ENCODE peak calls at places on chromosomes 2 and 18, in ten cellular contexts. T is sigmoid colon; D is fibroblast of lung; A is HCT116; E is heart left ventricle; G is CD4-positive, alpha-beta T cell; H is mammary epithelial cell; U is DND-41; P is fibroblast of pulmonary artery; O is A549. X is an unnamed sample.

GRCh38 chr18:35050638-35051287 is 9.6 kb downstream of the MAPRE2 start:
- DNase-seq in T (no peak), D (peak), A (no peak), E (peak), G (no peak), H (no peak), U (no peak), P (peak), O (no peak), X (peak)

GRCh38 chr2:111162718-111163331 is 42.1 kb downstream of the BCL2L11 start:
- DNase-seq in T (no peak), D (no peak), A (no peak), E (no peak), G (no peak), H (no peak), U (no peak), P (peak), O (no peak), X (peak)

GRCh38 chr2:36380624-36381481 is 25.3 kb downstream of the CRIM1 start:
- DNase-seq in T (no peak), D (peak), A (no peak), E (peak), G (no peak), H (no peak), U (no peak), P (peak), O (peak), X (no peak)

GRCh38 chr2:181143790-181144300 is 163.4 kb downstream of the UBE2E3 start:
- DNase-seq in T (no peak), D (no peak), A (no peak), E (no peak), G (no peak), H (no peak), U (peak), P (no peak), O (no peak), X (no peak)

GRCh38 chr2:1053781-1054180 is 103.1 kb downstream of the SNTG2 start:
- DNase-seq in T (no peak), D (no peak), A (no peak), E (no peak), G (no peak), H (no peak), U (no peak), P (no peak), O (no peak), X (no peak)

GRCh38 chr2:143083636-143084035 is 45.6 kb upstream of the ARHGAP15 start:
- DNase-seq in T (no peak), D (peak), A (no peak), E (no peak), G (no peak), H (peak), U (no peak), P (peak), O (no peak), X (peak)

GRCh38 chr18:55779711-55780590 is 192.0 kb upstream of the TCF4 start:
- DNase-seq in T (peak), D (no peak), A (no peak), E (peak), G (no peak), H (no peak), U (no peak), P (peak), O (no peak), X (no peak)

GRCh38 chr2:225756198-225756597 is 356.7 kb downstream of the NYAP2 start:
- DNase-seq in T (no peak), D (no peak), A (no peak), E (no peak), G (no peak), H (no peak), U (no peak), P (peak), O (no peak), X (no peak)

GRCh38 chr2:60818272-60818671 is 62.2 kb downstream of the PAPOLG start:
- DNase-seq in T (no peak), D (peak), A (no peak), E (no peak), G (no peak), H (no peak), U (no peak), P (no peak), O (peak), X (peak)

GRCh38 chr2:24508878-24509277 is 17.8 kb downstream of the NCOA1 start:
- DNase-seq in T (no peak), D (no peak), A (no peak), E (no peak), G (no peak), H (peak), U (no peak), P (no peak), O (no peak), X (no peak)

GRCh38 chr2:181106789-181107418 is 126.5 kb downstream of the UBE2E3 start:
- DNase-seq in T (no peak), D (peak), A (peak), E (no peak), G (no peak), H (peak), U (no peak), P (peak), O (peak), X (no peak)

GRCh38 chr18:14086459-14087231 is 45.6 kb downstream of the ZNF519 start:
- DNase-seq in T (no peak), D (peak), A (no peak), E (no peak), G (no peak), H (peak), U (peak), P (peak), O (peak), X (no peak)

GRCh38 chr18:31217455-31217854 is 54.8 kb upstream of the DSC1 start:
- DNase-seq in T (no peak), D (no peak), A (no peak), E (no peak), G (no peak), H (no peak), U (no peak), P (peak), O (no peak), X (no peak)

GRCh38 chr2:9071032-9071431 is 67.5 kb upstream of the MBOAT2 start:
- DNase-seq in T (no peak), D (peak), A (peak), E (no peak), G (no peak), H (peak), U (no peak), P (peak), O (peak), X (no peak)

GRCh38 chr18:12564378-12564777 is 93.5 kb downstream of the SPIRE1 start:
- DNase-seq in T (no peak), D (no peak), A (no peak), E (no peak), G (no peak), H (no peak), U (no peak), P (no peak), O (no peak), X (no peak)

GRCh38 chr2:75592888-75593287 is 32.1 kb upstream of the EVA1A start:
- DNase-seq in T (no peak), D (no peak), A (no peak), E (no peak), G (no peak), H (no peak), U (no peak), P (no peak), O (no peak), X (no peak)

GRCh38 chr2:83014462-83014861 is 1444.6 kb downstream of the SUCLG1 start:
- DNase-seq in T (no peak), D (no peak), A (no peak), E (no peak), G (no peak), H (no peak), U (no peak), P (no peak), O (no peak), X (no peak)

GRCh38 chr2:83017366-83018090 is 1441.6 kb downstream of the SUCLG1 start:
- DNase-seq in T (no peak), D (no peak), A (no peak), E (no peak), G (no peak), H (peak), U (no peak), P (peak), O (no peak), X (no peak)

DNA sequence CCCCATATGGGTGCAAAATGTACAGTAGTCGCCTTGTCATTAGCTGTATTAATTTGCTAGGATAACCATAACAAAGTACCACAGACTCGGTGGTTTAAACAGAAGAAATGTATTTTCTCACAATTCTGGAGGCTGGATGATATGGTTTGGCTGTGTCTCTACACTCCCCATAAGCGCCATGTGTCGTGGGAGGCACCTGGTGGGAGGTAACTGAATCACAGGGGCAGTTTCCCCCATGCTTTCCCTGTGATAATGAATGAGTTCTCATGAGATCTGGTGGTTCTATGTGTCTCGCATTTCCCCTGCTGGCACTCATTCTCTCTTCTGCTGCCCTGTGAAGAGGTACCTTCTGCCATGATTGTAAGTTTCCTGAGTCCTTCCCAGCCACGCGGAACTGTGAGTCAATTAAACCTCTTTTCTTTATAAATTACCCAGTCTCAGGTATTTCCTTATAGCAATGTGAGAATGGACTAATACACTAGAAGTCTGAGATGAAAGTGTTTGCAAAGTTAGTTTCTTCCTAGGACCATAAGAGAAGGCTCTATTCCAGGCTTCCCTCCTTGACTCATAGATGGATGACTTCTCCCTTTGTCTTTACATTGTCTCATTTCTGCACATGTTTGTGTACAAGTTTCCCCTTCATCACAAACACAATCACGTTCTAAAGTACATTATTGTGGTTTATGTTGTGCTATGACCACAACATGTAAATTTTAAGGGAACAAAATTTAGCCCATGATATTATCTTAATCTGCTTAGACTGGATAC is 1442.6 kb downstream of the SUCLG1 start:
- DNase-seq in T (no peak), D (no peak), A (no peak), E (no peak), G (no peak), H (no peak), U (no peak), P (no peak), O (no peak), X (no peak)
- TF ChIP-seq CTCF in T (no peak), D (no peak), A (no peak), E (no peak), G (no peak), H (no peak), U (no peak), P (no peak), O (no peak), X (no peak)

GRCh38 chr2:136801628-136802027 is 36.3 kb downstream of the THSD7B start:
- DNase-seq in T (no peak), D (no peak), A (no peak), E (no peak), G (no peak), H (no peak), U (no peak), P (no peak), O (no peak), X (no peak)

GRCh38 chr2:136796339-136796738 is 31.0 kb downstream of the THSD7B start:
- DNase-seq in T (no peak), D (no peak), A (no peak), E (no peak), G (no peak), H (no peak), U (no peak), P (no peak), O (no peak), X (no peak)
- TF ChIP-seq CTCF in T (no peak), D (no peak), A (peak), E (no peak), G (no peak), H (no peak), U (peak), P (no peak), O (no peak), X (no peak)

GRCh38 chr2:129813404-129813803 is 166.1 kb upstream of the RAB6C start:
- DNase-seq in T (no peak), D (no peak), A (peak), E (no peak), G (no peak), H (no peak), U (no peak), P (no peak), O (no peak), X (no peak)
- TF ChIP-seq CTCF in T (no peak), D (no peak), A (peak), E (no peak), G (no peak), H (peak), U (peak), P (no peak), O (no peak), X (peak)

GRCh38 chr2:21369787-21370186 is 246.0 kb downstream of the TDRD15 start:
- DNase-seq in T (no peak), D (no peak), A (no peak), E (no peak), G (no peak), H (no peak), U (no peak), P (no peak), O (no peak), X (no peak)

GRCh38 chr2:21371499-21372003 is 247.8 kb downstream of the TDRD15 start:
- DNase-seq in T (no peak), D (no peak), A (no peak), E (no peak), G (no peak), H (no peak), U (no peak), P (no peak), O (no peak), X (no peak)

GRCh38 chr2:21367421-21367820 is 243.7 kb downstream of the TDRD15 start:
- DNase-seq in T (no peak), D (peak), A (no peak), E (no peak), G (no peak), H (peak), U (no peak), P (no peak), O (no peak), X (no peak)

DNA sequence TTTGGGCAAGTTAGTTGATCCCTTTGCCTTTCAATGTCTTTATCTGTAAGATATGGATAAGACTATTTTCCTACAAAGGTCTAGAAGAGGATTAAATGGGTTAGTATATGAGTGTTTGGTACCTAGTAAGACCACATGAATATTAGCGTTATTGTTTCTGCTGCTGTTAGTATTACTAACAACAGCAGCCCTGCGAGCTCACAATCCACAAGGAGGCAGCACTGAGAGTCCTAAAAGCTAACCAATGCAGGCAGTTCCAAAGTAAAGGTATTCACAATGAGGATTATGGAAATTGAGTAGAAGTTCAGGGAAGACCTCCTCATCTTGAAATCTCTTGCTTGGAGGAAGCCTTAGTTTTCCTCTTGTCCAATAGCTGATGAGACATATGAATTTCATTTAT is 248.9 kb downstream of the TDRD15 start:
- DNase-seq in T (no peak), D (peak), A (no peak), E (no peak), G (no peak), H (peak), U (no peak), P (no peak), O (peak), X (no peak)
- TF ChIP-seq CTCF in T (no peak), D (peak), A (peak), E (no peak), G (no peak), H (peak), U (peak), P (no peak), O (peak), X (no peak)

GRCh38 chr18:59393381-59393780 is 34.3 kb upstream of the LMAN1 start:
- DNase-seq in T (no peak), D (no peak), A (no peak), E (no peak), G (no peak), H (no peak), U (no peak), P (no peak), O (no peak), X (no peak)

GRCh38 chr18:59400407-59400806 is 41.3 kb upstream of the LMAN1 start:
- DNase-seq in T (no peak), D (no peak), A (no peak), E (no peak), G (no peak), H (no peak), U (no peak), P (no peak), O (no peak), X (no peak)

GRCh38 chr18:59395226-59396175 is 36.4 kb upstream of the LMAN1 start:
- DNase-seq in T (no peak), D (no peak), A (no peak), E (no peak), G (no peak), H (no peak), U (peak), P (no peak), O (no peak), X (no peak)
- TF ChIP-seq CTCF in T (no peak), D (no peak), A (no peak), E (no peak), G (no peak), H (no peak), U (no peak), P (no peak), O (no peak), X (no peak)

DNA sequence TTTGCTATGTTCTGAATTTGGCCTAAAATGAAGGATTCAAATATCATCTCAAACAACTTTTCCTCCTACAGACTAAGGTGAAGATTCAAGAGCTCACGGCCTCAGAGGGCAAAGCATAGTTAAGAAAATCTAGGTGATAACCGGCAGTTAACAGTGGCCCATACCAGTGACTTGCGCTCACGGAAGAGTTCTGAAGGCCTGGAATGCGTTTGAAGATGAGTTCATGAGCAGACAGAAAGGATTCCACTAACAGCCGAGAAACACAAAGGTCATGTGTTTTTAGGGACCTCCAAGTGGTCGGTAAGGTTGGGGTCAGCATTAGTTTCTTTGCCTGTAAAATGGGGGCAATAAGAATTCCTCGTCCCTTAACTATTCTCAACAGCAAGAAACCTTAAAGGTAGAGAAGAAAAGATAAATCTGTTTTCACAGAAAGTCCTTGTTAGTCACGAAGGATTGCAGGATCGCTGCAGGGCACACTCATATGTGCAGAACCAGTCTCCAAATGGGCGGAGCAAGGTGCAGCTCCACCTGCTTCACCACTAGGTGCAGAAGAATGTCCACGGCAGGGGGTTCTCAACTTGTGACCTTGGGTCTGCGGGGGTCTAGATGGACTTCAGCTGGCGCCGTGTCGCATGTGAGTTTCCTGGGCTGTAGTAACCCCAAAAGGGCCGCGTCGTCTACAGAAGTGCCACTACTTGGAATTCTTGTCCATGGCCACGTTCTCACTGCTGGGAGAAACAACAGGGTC is 708 bp upstream of the RPIA start:
- DNase-seq in T (no peak), D (no peak), A (peak), E (no peak), G (peak), H (peak), U (no peak), P (peak), O (peak), X (no peak)
- TF ChIP-seq CTCF in T (no peak), D (no peak), A (peak), E (no peak), G (no peak), H (peak), U (peak), P (no peak), O (no peak), X (no peak)